ENCODE peak calls at places on chromosomes 16 and 17, in four cellular contexts. N, I, X and W are unnamed samples.

GRCh38 chr17:49567871-49568694 is 7.6 kb upstream of the NXPH3 start:
- DNase-seq in N (peak; percentile 71), I (peak; percentile 93), X (peak; percentile 91), W (peak; percentile 77)

GRCh38 chr16:11386791-11387546 is 41.7 kb downstream of the RMI2 start:
- DNase-seq in N (peak; percentile 33), I (no peak), X (peak; percentile 59), W (peak; percentile 69)

GRCh38 chr16:85353013-85353412 is 240.7 kb upstream of the CIBAR2 start:
- DNase-seq in N (no peak), I (no peak), X (no peak), W (no peak)

GRCh38 chr16:50547944-50548658 is at the start of gene NKD1:
- DNase-seq in N (peak; percentile 23), I (no peak), X (peak; percentile 84), W (peak; percentile 82)

GRCh38 chr17:8166731-8167130 is 4.0 kb upstream of the VAMP2 start:
- DNase-seq in N (no peak), I (no peak), X (peak; percentile 11), W (no peak)

GRCh38 chr16:27717726-27718125 is 167.8 kb downstream of the KATNIP start:
- DNase-seq in N (no peak), I (no peak), X (peak; percentile 6), W (no peak)

GRCh38 chr17:73689596-73690275 is 45.5 kb upstream of the SDK2 start:
- DNase-seq in N (no peak), I (peak; percentile 57), X (no peak), W (no peak)

GRCh38 chr16:57535680-57536305 is 578 bp downstream of the CCDC102A start:
- DNase-seq in N (peak; percentile 91), I (peak; percentile 96), X (peak; percentile 90), W (peak; percentile 94)

GRCh38 chr17:42791948-42792347 is 6.6 kb downstream of the COA3 start:
- DNase-seq in N (no peak), I (no peak), X (no peak), W (no peak)

GRCh38 chr16:67185003-67185865 is 1.5 kb upstream of the MATCAP1 start:
- DNase-seq in N (peak; percentile 87), I (peak; percentile 93), X (peak; percentile 93), W (peak; percentile 93)

GRCh38 chr16:22030087-22030812 is 22.3 kb downstream of the MOSMO start:
- DNase-seq in N (no peak), I (no peak), X (no peak), W (no peak)

GRCh38 chr16:58118801-58119508 is 10.2 kb downstream of the CFAP20 start:
- DNase-seq in N (no peak), I (no peak), X (no peak), W (no peak)

DNA sequence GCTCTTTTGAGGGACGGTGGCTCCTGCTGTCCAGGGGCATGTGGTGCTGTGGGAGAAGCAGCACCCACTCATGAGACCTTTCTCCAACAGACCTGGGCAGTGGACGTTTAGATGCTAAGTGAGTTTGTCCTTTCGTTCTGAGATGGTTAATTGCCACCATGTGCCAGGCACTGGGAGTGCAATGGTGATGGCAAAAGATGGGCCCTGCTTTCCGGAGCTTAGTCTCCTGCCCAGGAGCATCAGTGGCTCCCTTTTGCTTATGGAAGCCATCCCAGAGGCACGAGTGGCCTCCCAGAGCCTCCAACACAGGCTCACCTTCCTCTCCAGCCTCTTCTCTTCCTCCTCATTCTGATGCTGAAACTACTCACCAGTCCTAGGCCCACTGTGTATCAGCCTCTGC is 28.4 kb downstream of the CASKIN2 start:
- DNase-seq in N (no peak), I (no peak), X (no peak), W (no peak)
- TF ChIP-seq CTCF in N (no peak), I (no peak), X (no peak), W (no peak)

GRCh38 chr16:72131036-72131435 is 37.4 kb downstream of the DHX38 start:
- DNase-seq in N (peak; percentile 4), I (no peak), X (no peak), W (no peak)
- TF ChIP-seq CTCF in N (no peak), I (no peak), X (no peak), W (no peak)

GRCh38 chr16:301235-301634 is 18.3 kb downstream of the PDIA2 start:
- DNase-seq in N (no peak), I (no peak), X (no peak), W (no peak)

GRCh38 chr16:296276-296675 is 13.3 kb downstream of the PDIA2 start:
- DNase-seq in N (no peak), I (no peak), X (no peak), W (no peak)

GRCh38 chr16:293043-293775 is 10.2 kb downstream of the PDIA2 start:
- DNase-seq in N (no peak), I (no peak), X (no peak), W (no peak)

GRCh38 chr16:297832-298231 is 14.9 kb downstream of the PDIA2 start:
- DNase-seq in N (no peak), I (no peak), X (no peak), W (no peak)

GRCh38 chr16:296806-297510 is 14.0 kb downstream of the PDIA2 start:
- DNase-seq in N (no peak), I (no peak), X (no peak), W (no peak)
- TF ChIP-seq CTCF in N (no peak), I (no peak), X (no peak), W (no peak)

DNA sequence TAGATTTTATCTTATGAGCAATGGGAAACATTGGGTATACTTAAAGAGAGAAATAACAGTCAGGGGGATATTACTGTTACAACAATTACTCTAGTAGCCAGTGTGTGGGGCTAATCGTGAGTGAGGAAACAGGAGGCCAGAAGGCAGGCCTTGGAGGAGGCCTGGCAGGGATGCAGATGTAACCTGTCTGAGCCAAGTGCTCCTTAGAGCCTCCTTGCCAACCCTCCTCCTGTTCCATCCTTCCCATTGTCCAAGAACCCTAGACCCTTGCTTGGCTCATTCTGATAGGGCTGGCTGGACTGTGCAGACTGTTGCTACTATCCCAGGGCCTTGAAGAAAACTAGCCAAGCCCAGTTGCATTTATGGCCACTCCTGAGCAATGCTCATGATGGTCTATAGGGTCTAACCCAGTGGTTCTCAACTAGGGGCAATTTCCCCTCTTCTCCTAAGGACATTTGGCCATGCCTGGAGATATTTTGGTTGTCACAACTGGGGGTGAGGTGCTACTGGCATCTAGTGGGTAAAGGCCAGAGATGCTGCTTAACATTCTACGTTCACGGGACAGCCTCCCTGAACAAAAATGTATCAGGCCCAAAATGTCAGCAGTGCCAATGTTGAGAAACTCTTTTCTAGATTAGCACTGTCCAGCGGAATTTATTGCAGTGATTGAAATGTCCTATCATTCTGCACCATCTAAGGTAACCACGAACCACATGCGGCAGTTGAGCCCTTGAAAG is 24.4 kb upstream of the WSCD1 start:
- DNase-seq in N (no peak), I (no peak), X (no peak), W (no peak)
- TF ChIP-seq CTCF in N (no peak), I (no peak), X (no peak), W (no peak)